ENCODE peak calls at places on chromosomes 3 and 15, in eight cellular contexts. One of them, this sample, is unnamed.

GRCh38 chr3:180804871-180805430 is 107.5 kb upstream of the FXR1 start:
- DNase-seq in HEK293T: peak
- DNase-seq in HS-5: peak
- DNase-seq in stimulated activated effector memory CD8-positive, alpha-beta T cell treated with anti-CD3 and anti-CD28 coated beads, Interleukin-12 subunit alpha, Interleukin-12 subunit beta, amount 100 ng/mL, for 72 hours: no peak
- DNase-seq in Daoy: peak
- DNase-seq in GM12864: no peak
- DNase-seq in stimulated activated CD8-positive, alpha-beta memory T cell treated with anti-CD3 and anti-CD28 coated beads, Interleukin-4, amount 100 ng/mL, for 4 hours: no peak
- DNase-seq in AG04450: no peak
- DNase-seq in this sample: peak

GRCh38 chr3:125191256-125191655 is 21.3 kb downstream of the SLC12A8 start:
- DNase-seq in GM12864: no peak
- DNase-seq in HEK293T: no peak
- DNase-seq in AG04450: no peak
- DNase-seq in Daoy: no peak
- DNase-seq in stimulated activated CD8-positive, alpha-beta memory T cell treated with anti-CD3 and anti-CD28 coated beads, Interleukin-4, amount 100 ng/mL, for 4 hours: no peak
- DNase-seq in HS-5: no peak
- DNase-seq in stimulated activated effector memory CD8-positive, alpha-beta T cell treated with anti-CD3 and anti-CD28 coated beads, Interleukin-12 subunit alpha, Interleukin-12 subunit beta, amount 100 ng/mL, for 72 hours: no peak
- DNase-seq in this sample: no peak

GRCh38 chr3:128480278-128480677 is 12.7 kb downstream of the GATA2 start:
- DNase-seq in HEK293T: no peak
- DNase-seq in GM12864: no peak
- DNase-seq in stimulated activated CD8-positive, alpha-beta memory T cell treated with anti-CD3 and anti-CD28 coated beads, Interleukin-4, amount 100 ng/mL, for 4 hours: no peak
- DNase-seq in HS-5: no peak
- DNase-seq in stimulated activated effector memory CD8-positive, alpha-beta T cell treated with anti-CD3 and anti-CD28 coated beads, Interleukin-12 subunit alpha, Interleukin-12 subunit beta, amount 100 ng/mL, for 72 hours: no peak
- DNase-seq in Daoy: no peak
- DNase-seq in AG04450: no peak
- DNase-seq in this sample: no peak

GRCh38 chr15:56241374-56242085 is 2.1 kb downstream of the RFX7 start:
- DNase-seq in AG04450: no peak
- DNase-seq in HEK293T: no peak
- DNase-seq in stimulated activated CD8-positive, alpha-beta memory T cell treated with anti-CD3 and anti-CD28 coated beads, Interleukin-4, amount 100 ng/mL, for 4 hours: no peak
- DNase-seq in HS-5: no peak
- DNase-seq in GM12864: no peak
- DNase-seq in Daoy: no peak
- DNase-seq in stimulated activated effector memory CD8-positive, alpha-beta T cell treated with anti-CD3 and anti-CD28 coated beads, Interleukin-12 subunit alpha, Interleukin-12 subunit beta, amount 100 ng/mL, for 72 hours: no peak
- DNase-seq in this sample: no peak

GRCh38 chr15:63483521-63484371 is 20.6 kb upstream of the USP3 start:
- DNase-seq in HEK293T: no peak
- DNase-seq in HS-5: no peak
- DNase-seq in GM12864: no peak
- DNase-seq in stimulated activated CD8-positive, alpha-beta memory T cell treated with anti-CD3 and anti-CD28 coated beads, Interleukin-4, amount 100 ng/mL, for 4 hours: no peak
- DNase-seq in stimulated activated effector memory CD8-positive, alpha-beta T cell treated with anti-CD3 and anti-CD28 coated beads, Interleukin-12 subunit alpha, Interleukin-12 subunit beta, amount 100 ng/mL, for 72 hours: no peak
- DNase-seq in Daoy: no peak
- DNase-seq in AG04450: no peak
- DNase-seq in this sample: no peak

GRCh38 chr15:48936666-48937065 is 27.1 kb downstream of the SHC4 start:
- DNase-seq in AG04450: peak
- DNase-seq in Daoy: no peak
- DNase-seq in GM12864: no peak
- DNase-seq in stimulated activated effector memory CD8-positive, alpha-beta T cell treated with anti-CD3 and anti-CD28 coated beads, Interleukin-12 subunit alpha, Interleukin-12 subunit beta, amount 100 ng/mL, for 72 hours: no peak
- DNase-seq in HEK293T: no peak
- DNase-seq in stimulated activated CD8-positive, alpha-beta memory T cell treated with anti-CD3 and anti-CD28 coated beads, Interleukin-4, amount 100 ng/mL, for 4 hours: no peak
- DNase-seq in HS-5: no peak
- DNase-seq in this sample: peak

GRCh38 chr3:56916697-56917336 is 115.1 kb upstream of the ARHGEF3 start:
- DNase-seq in HEK293T: no peak
- DNase-seq in stimulated activated CD8-positive, alpha-beta memory T cell treated with anti-CD3 and anti-CD28 coated beads, Interleukin-4, amount 100 ng/mL, for 4 hours: no peak
- DNase-seq in GM12864: no peak
- DNase-seq in Daoy: no peak
- DNase-seq in stimulated activated effector memory CD8-positive, alpha-beta T cell treated with anti-CD3 and anti-CD28 coated beads, Interleukin-12 subunit alpha, Interleukin-12 subunit beta, amount 100 ng/mL, for 72 hours: no peak
- DNase-seq in HS-5: no peak
- DNase-seq in AG04450: no peak
- DNase-seq in this sample: no peak

GRCh38 chr3:37897763-37898162 is 36.1 kb downstream of the CTDSPL start:
- DNase-seq in Daoy: no peak
- DNase-seq in stimulated activated CD8-positive, alpha-beta memory T cell treated with anti-CD3 and anti-CD28 coated beads, Interleukin-4, amount 100 ng/mL, for 4 hours: no peak
- DNase-seq in AG04450: no peak
- DNase-seq in GM12864: no peak
- DNase-seq in HEK293T: no peak
- DNase-seq in HS-5: no peak
- DNase-seq in stimulated activated effector memory CD8-positive, alpha-beta T cell treated with anti-CD3 and anti-CD28 coated beads, Interleukin-12 subunit alpha, Interleukin-12 subunit beta, amount 100 ng/mL, for 72 hours: no peak
- DNase-seq in this sample: no peak

GRCh38 chr3:169554606-169555005 is 108.9 kb downstream of the MECOM start:
- DNase-seq in stimulated activated CD8-positive, alpha-beta memory T cell treated with anti-CD3 and anti-CD28 coated beads, Interleukin-4, amount 100 ng/mL, for 4 hours: no peak
- DNase-seq in Daoy: no peak
- DNase-seq in AG04450: no peak
- DNase-seq in HS-5: no peak
- DNase-seq in stimulated activated effector memory CD8-positive, alpha-beta T cell treated with anti-CD3 and anti-CD28 coated beads, Interleukin-12 subunit alpha, Interleukin-12 subunit beta, amount 100 ng/mL, for 72 hours: no peak
- DNase-seq in GM12864: no peak
- DNase-seq in HEK293T: no peak
- DNase-seq in this sample: peak